ENCODE peak calls at places on chromosomes 4 and X, in eight cellular contexts. P, Z, N, Y, F, I, Q and M are unnamed samples.
A peak's percentile ranks its signal among the peaks of the same experiment; 100 is the strongest.

GRCh38 chrX:120718969-120719368 is 89.1 kb upstream of the C1GALT1C1 start:
- DNase-seq in P (no peak), Z (no peak), N (no peak), Y (no peak), F (no peak), I (no peak), Q (no peak), M (no peak)

GRCh38 chrX:52263417-52263816 is 78.7 kb downstream of the MAGED4 start:
- DNase-seq in P (no peak), Z (no peak), N (no peak), Y (no peak), F (no peak), I (no peak), Q (no peak), M (no peak)

GRCh38 chr4:152090543-152090942 is 329.7 kb upstream of the GATB start:
- DNase-seq in P (no peak), Z (no peak), N (peak; percentile 57), Y (no peak), F (no peak), I (no peak), Q (no peak), M (peak; percentile 36)

GRCh38 chr4:25441519-25442117 is 64.6 kb downstream of the ANAPC4 start:
- DNase-seq in P (no peak), Z (peak; percentile 71), N (peak; percentile 92), Y (peak; percentile 43), F (no peak), I (peak; percentile 33), Q (peak; percentile 67), M (peak; percentile 71)

GRCh38 chr4:169345207-169345788 is 74.5 kb upstream of the SH3RF1 start:
- DNase-seq in P (no peak), Z (no peak), N (no peak), Y (no peak), F (peak; percentile 30), I (no peak), Q (peak; percentile 80), M (no peak)

GRCh38 chrX:57119416-57119815 is 1.9 kb downstream of the SPIN2B start:
- DNase-seq in P (no peak), Z (no peak), N (no peak), Y (no peak), F (no peak), I (no peak), Q (no peak), M (no peak)

GRCh38 chr4:173531085-173531965 is 1.3 kb upstream of the HAND2 start:
- DNase-seq in P (no peak), Z (no peak), N (peak; percentile 73), Y (no peak), F (no peak), I (no peak), Q (no peak), M (peak; percentile 58)

GRCh38 chr4:119498520-119498919 is 130.1 kb downstream of the PDE5A start:
- DNase-seq in P (no peak), Z (no peak), N (peak; percentile 45), Y (no peak), F (peak; percentile 1), I (no peak), Q (no peak), M (no peak)

GRCh38 chrX:55450259-55450658 is 1.7 kb upstream of the MAGEH1 start:
- DNase-seq in P (no peak), Z (no peak), N (peak; percentile 39), Y (no peak), F (no peak), I (no peak), Q (peak; percentile 1), M (no peak)

GRCh38 chr4:108774809-108775530 is 12.1 kb upstream of the ETNPPL start:
- DNase-seq in P (no peak), Z (no peak), N (no peak), Y (no peak), F (peak; percentile 14), I (no peak), Q (no peak), M (no peak)

GRCh38 chr4:61770456-61770855 is 570.3 kb downstream of the ADGRL3 start:
- DNase-seq in P (no peak), Z (no peak), N (no peak), Y (no peak), F (no peak), I (no peak), Q (no peak), M (no peak)

GRCh38 chr4:24800273-24800880 is 5.0 kb downstream of the SOD3 start:
- DNase-seq in P (no peak), Z (peak; percentile 51), N (peak; percentile 75), Y (no peak), F (no peak), I (no peak), Q (no peak), M (no peak)

GRCh38 chr4:37837446-37837845 is 11.0 kb downstream of the PGM2 start:
- DNase-seq in P (no peak), Z (no peak), N (no peak), Y (peak; percentile 22), F (no peak), I (no peak), Q (peak; percentile 81), M (no peak)

GRCh38 chr4:183140911-183141320 is 41.9 kb downstream of the WWC2 start:
- DNase-seq in P (no peak), Z (no peak), N (no peak), Y (no peak), F (no peak), I (no peak), Q (peak; percentile 85), M (no peak)

GRCh38 chr4:47744253-47744652 is 93.6 kb downstream of the CORIN start:
- DNase-seq in P (no peak), Z (no peak), N (no peak), Y (no peak), F (no peak), I (no peak), Q (peak; percentile 6), M (no peak)

GRCh38 chr4:4574792-4575191 is 32.9 kb upstream of the STX18 start:
- DNase-seq in P (no peak), Z (peak; percentile 54), N (peak; percentile 69), Y (no peak), F (no peak), I (no peak), Q (peak; percentile 73), M (peak; percentile 47)

GRCh38 chrX:2546496-2546895 is 45.7 kb upstream of the DHRSX start:
- DNase-seq in P (no peak), Z (no peak), N (no peak), Y (no peak), F (no peak), I (no peak), Q (no peak), M (no peak)

GRCh38 chr4:101198741-101199339 is 148.5 kb downstream of the PPP3CA start:
- DNase-seq in P (no peak), Z (no peak), N (no peak), Y (no peak), F (no peak), I (no peak), Q (no peak), M (no peak)

GRCh38 chr4:165440415-165440882 is 61.6 kb downstream of the CPE start:
- DNase-seq in P (no peak), Z (no peak), N (peak; percentile 55), Y (no peak), F (no peak), I (no peak), Q (peak; percentile 66), M (no peak)

GRCh38 chr4:141410839-141411238 is 190.1 kb downstream of the ZNF330 start:
- DNase-seq in P (no peak), Z (no peak), N (no peak), Y (no peak), F (no peak), I (no peak), Q (peak; percentile 82), M (no peak)

GRCh38 chr4:8615921-8616787 is 23.6 kb downstream of the CPZ start:
- DNase-seq in P (no peak), Z (no peak), N (no peak), Y (no peak), F (no peak), I (no peak), Q (no peak), M (no peak)

GRCh38 chr4:103938488-103938887 is 218.7 kb upstream of the TACR3 start:
- DNase-seq in P (no peak), Z (no peak), N (no peak), Y (no peak), F (no peak), I (no peak), Q (no peak), M (no peak)

GRCh38 chrX:63932006-63932405 is 147.0 kb upstream of the ARHGEF9 start:
- DNase-seq in P (no peak), Z (no peak), N (no peak), Y (no peak), F (no peak), I (no peak), Q (no peak), M (no peak)

GRCh38 chr4:119540249-119540648 is 88.4 kb downstream of the PDE5A start:
- DNase-seq in P (no peak), Z (no peak), N (no peak), Y (no peak), F (no peak), I (no peak), Q (no peak), M (no peak)

GRCh38 chrX:16771483-16772398 is 14.5 kb upstream of the TXLNG start:
- DNase-seq in P (no peak), Z (peak; percentile 45), N (peak; percentile 87), Y (no peak), F (no peak), I (no peak), Q (peak; percentile 68), M (peak; percentile 83)

GRCh38 chrX:48598645-48599044 is 1.4 kb downstream of the WDR13 start:
- DNase-seq in P (no peak), Z (no peak), N (no peak), Y (no peak), F (no peak), I (no peak), Q (no peak), M (no peak)

GRCh38 chrX:143082537-143082936 is 56.8 kb downstream of the SPANXN4 start:
- DNase-seq in P (no peak), Z (no peak), N (no peak), Y (no peak), F (no peak), I (no peak), Q (no peak), M (no peak)

GRCh38 chr4:166421556-166422156 is 548.6 kb downstream of the TLL1 start:
- DNase-seq in P (no peak), Z (no peak), N (no peak), Y (no peak), F (no peak), I (no peak), Q (peak; percentile 37), M (no peak)

GRCh38 chr4:149549911-149550310 is 265.7 kb downstream of the IQCM start:
- DNase-seq in P (no peak), Z (peak; percentile 46), N (peak; percentile 75), Y (no peak), F (no peak), I (no peak), Q (peak; percentile 18), M (peak; percentile 62)

GRCh38 chrX:48490661-48491060 is 14.7 kb downstream of the FTSJ1 start:
- DNase-seq in P (no peak), Z (no peak), N (no peak), Y (no peak), F (no peak), I (no peak), Q (peak; percentile 36), M (no peak)

GRCh38 chr4:74056858-74057562 is 18.5 kb upstream of the CXCL3 start:
- DNase-seq in P (no peak), Z (no peak), N (no peak), Y (peak; percentile 4), F (no peak), I (no peak), Q (peak; percentile 77), M (no peak)

GRCh38 chr4:186823989-186824388 is 100.3 kb upstream of the FAT1 start:
- DNase-seq in P (no peak), Z (no peak), N (no peak), Y (no peak), F (no peak), I (no peak), Q (no peak), M (no peak)

GRCh38 chr4:79650794-79651431 is 242.9 kb upstream of the GK2 start:
- DNase-seq in P (no peak), Z (no peak), N (no peak), Y (no peak), F (no peak), I (no peak), Q (peak; percentile 7), M (no peak)

GRCh38 chrX:133813991-133814390 is 171.4 kb downstream of the GPC3 start:
- DNase-seq in P (no peak), Z (no peak), N (no peak), Y (no peak), F (no peak), I (no peak), Q (no peak), M (no peak)